ENCODE peak calls at places on chromosome 6, in six cellular contexts. D is fibroblast of pulmonary artery, G is brain microvascular endothelial cell, P is A549, L is heart right ventricle, N is fibroblast of lung. J is an unnamed sample.
A peak's percentile ranks its signal among the peaks of the same experiment; 100 is the strongest.

GRCh38 chr6:131844243-131844841 is 36.5 kb downstream of the ENPP1 start:
- DNase-seq in G (no peak), D (peak; percentile 16), P (no peak), N (peak; percentile 95), L (no peak), J (peak; percentile 58)

GRCh38 chr6:126356526-126356925 is 16.6 kb downstream of the CENPW start:
- DNase-seq in N (no peak), D (no peak), L (no peak), P (no peak), G (no peak), J (no peak)

GRCh38 chr6:42692151-42692911 is 30.1 kb downstream of the PRPH2 start:
- DNase-seq in N (peak; percentile 22), P (no peak), L (no peak), G (peak; percentile 82), D (peak; percentile 73), J (peak; percentile 75)

GRCh38 chr6:145836170-145836569 is 21.6 kb upstream of the FBXO30 start:
- DNase-seq in N (peak; percentile 52), G (peak; percentile 32), D (peak; percentile 77), P (no peak), L (no peak), J (peak; percentile 71)

GRCh38 chr6:7051780-7052440 is 55.9 kb upstream of the RREB1 start:
- DNase-seq in P (no peak), D (peak; percentile 21), G (peak; percentile 9), N (peak; percentile 37), L (peak; percentile 37), J (peak; percentile 56)

GRCh38 chr6:170230520-170231390 is 60.1 kb downstream of the DLL1 start:
- DNase-seq in D (no peak), L (no peak), G (no peak), P (no peak), N (no peak), J (no peak)

GRCh38 chr6:146194434-146194833 is 165.6 kb downstream of the GRM1 start:
- DNase-seq in N (no peak), D (no peak), G (no peak), P (no peak), L (no peak), J (no peak)

GRCh38 chr6:40324206-40324605 is 263.0 kb downstream of the LRFN2 start:
- DNase-seq in G (no peak), L (no peak), N (no peak), D (no peak), P (no peak), J (no peak)

GRCh38 chr6:34243131-34243771 is 5.6 kb downstream of the SMIM29 start:
- DNase-seq in L (no peak), N (no peak), G (peak; percentile 33), D (peak; percentile 40), P (no peak), J (no peak)

GRCh38 chr6:141675957-141676356 is 456.8 kb upstream of the GJE1 start:
- DNase-seq in N (peak; percentile 46), D (peak; percentile 43), P (no peak), G (no peak), L (no peak), J (peak; percentile 62)

GRCh38 chr6:141682391-141682790 is 450.3 kb upstream of the GJE1 start:
- DNase-seq in P (no peak), G (no peak), N (no peak), L (no peak), D (no peak), J (no peak)

GRCh38 chr6:141677598-141678211 is 455.0 kb upstream of the GJE1 start:
- DNase-seq in N (peak; percentile 68), G (peak; percentile 24), L (no peak), D (peak; percentile 62), P (no peak), J (peak; percentile 73)
- TF ChIP-seq CTCF in N (peak; percentile 73), G (peak; percentile 64), L (peak; percentile 57), D (peak; percentile 80), P (peak; percentile 56), J (peak; percentile 71)

DNA sequence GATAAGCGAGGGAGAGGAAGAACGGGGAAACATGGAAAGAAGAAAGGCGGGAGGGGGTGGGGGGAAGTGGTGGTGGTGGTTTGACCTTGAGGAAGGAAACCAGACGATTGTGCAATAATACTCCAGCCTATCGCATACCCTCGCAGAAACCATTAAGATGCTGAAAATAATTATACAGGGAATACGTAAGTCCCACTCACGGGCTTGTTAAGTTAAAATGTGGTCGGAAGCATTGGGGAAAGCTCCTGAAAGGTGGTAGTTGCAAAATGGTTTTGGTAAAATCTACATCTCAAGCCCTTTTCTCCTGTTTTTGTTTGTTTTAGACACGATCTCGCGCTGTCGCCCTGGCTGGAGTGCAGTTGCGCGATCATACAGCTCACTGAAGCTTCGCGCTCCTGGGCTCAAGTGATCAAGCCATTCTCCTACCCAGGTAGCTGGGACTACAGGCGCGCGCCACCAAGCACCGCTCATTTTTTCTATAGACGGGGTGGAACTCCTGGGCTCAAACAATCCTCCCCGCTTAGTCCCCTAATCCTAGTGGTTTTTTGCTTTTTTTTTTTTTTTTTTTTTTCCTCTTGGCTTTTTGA is 128.9 kb upstream of the ZNF184 start:
- DNase-seq in P (no peak), G (no peak), D (no peak), L (no peak), N (no peak), J (no peak)
- H3K4me3 ChIP-seq in P (peak overlapping the region; percentile 69), G (peak overlapping the region; percentile 29), D (peak overlapping the region; percentile 34), L (no peak overlapping the region), N (no peak overlapping the region), J (no peak overlapping the region)

DNA sequence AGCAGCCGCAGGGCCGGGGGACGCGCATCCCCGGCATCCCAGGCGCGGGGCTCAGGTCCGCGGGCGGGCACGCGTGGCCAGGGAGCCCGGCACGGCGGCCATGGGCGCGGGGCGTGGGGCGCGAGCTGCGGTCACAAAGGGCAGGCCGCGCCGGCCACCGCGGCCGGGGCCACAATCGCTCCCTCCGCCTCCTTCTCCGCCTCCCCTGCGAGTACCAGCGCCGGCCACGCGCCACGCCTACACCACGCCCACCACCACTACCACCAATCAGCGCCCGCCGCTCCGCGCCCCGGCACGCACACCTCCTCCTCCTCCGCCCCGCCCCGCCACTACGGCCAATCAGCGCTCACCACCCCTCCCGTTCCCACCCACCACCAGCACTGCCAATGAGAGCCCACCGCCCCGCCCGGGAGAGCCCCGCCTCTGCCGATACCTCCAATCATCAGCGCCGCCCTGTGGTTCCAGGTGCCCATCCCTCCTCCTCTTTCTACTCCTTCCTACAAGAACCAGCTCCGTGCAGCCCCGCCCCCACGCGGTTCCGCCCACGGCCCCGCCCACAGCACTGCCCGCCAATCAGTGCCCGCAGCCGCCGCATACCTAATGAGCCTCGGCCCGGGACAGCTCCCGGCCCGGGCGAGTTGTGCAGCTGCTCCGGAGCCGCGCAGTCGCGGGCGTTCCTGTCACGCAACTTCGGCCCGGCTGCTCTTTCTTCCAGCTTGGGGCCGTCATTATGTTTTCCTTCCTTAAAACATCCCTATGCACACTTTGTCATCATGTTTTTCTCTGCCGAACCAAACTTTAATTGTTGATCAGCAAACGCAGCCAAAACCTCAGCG is at the start of gene RPS6KA2:
- DNase-seq in G (peak; percentile 100), L (peak; percentile 100), D (peak; percentile 100), N (peak; percentile 99), P (peak; percentile 79), J (peak; percentile 100)
- TF ChIP-seq CTCF in G (no peak), L (no peak), D (no peak), N (no peak), P (no peak), J (peak; percentile 18)

DNA sequence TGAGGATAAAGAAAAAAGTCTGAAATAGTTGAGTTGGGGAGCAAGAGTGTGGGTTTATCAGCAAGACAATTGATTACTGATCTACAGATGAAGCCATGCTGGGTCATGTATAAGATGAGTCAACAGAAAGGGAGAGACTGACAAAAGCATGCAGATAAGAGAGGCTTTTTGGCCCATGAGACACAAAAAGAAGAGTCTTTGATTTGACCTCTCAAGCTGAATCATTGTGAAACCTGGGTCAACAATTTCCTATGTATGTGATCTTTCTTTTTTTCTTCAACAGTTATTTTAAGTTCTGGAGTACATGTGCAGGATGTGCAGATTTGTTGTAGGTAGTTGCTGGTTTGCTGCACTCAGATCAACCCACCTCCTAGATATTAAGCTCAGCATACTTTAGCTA is 15.9 kb downstream of the RIMS1 start:
- DNase-seq in L (no peak), N (no peak), D (no peak), P (no peak), G (no peak), J (no peak)
- H3K4me3 ChIP-seq in L (no peak overlapping the region), N (no peak overlapping the region), D (no peak overlapping the region), P (no peak overlapping the region), G (no peak overlapping the region), J (no peak overlapping the region)

GRCh38 chr6:112007254-112007653 is 46.6 kb upstream of the CCN6 start:
- DNase-seq in N (peak; percentile 55), L (no peak), D (peak; percentile 60), P (no peak), G (no peak), J (no peak)

GRCh38 chr6:112007805-112008204 is 46.1 kb upstream of the CCN6 start:
- DNase-seq in D (peak; percentile 65), L (no peak), P (no peak), G (peak; percentile 52), N (no peak), J (peak; percentile 47)

GRCh38 chr6:112013051-112013450 is 40.9 kb upstream of the CCN6 start:
- DNase-seq in G (no peak), D (no peak), N (no peak), L (no peak), P (no peak), J (no peak)

GRCh38 chr6:112008482-112008881 is 45.4 kb upstream of the CCN6 start:
- DNase-seq in P (no peak), L (no peak), D (no peak), N (no peak), G (no peak), J (no peak)

GRCh38 chr6:112010328-112010727 is 43.6 kb upstream of the CCN6 start:
- DNase-seq in P (no peak), L (no peak), G (no peak), N (no peak), D (no peak), J (no peak)
- TF ChIP-seq CTCF in P (no peak), L (no peak), G (peak; percentile 28), N (no peak), D (no peak), J (peak; percentile 29)

J was measured in choroid plexus epithelial cell.